ENCODE peak calls at places on chromosomes 4 and X, in five cellular contexts. M is tibial artery; Q is CD8-positive, alpha-beta memory T cell; V is adrenal gland; O is suprapubic skin. F is an unnamed sample.

GRCh38 chrX:130158311-130158710 is 7.3 kb downstream of the AIFM1 start:
- DNase-seq in M (no peak), Q (no peak), V (no peak), O (no peak), F (no peak)

GRCh38 chr4:31169851-31170250 is 449.7 kb downstream of the PCDH7 start:
- DNase-seq in M (no peak), Q (no peak), V (no peak), O (no peak), F (peak)

GRCh38 chrX:56288607-56289006 is 56.5 kb downstream of the KLF8 start:
- DNase-seq in M (no peak), Q (no peak), V (no peak), O (no peak), F (no peak)

GRCh38 chrX:129833153-129834004 is 10.3 kb downstream of the ZDHHC9 start:
- DNase-seq in M (no peak), Q (no peak), V (no peak), O (no peak), F (no peak)

GRCh38 chr4:189092596-189092995 is 848.1 kb upstream of the FRG1 start:
- DNase-seq in M (no peak), Q (no peak), V (no peak), O (no peak), F (no peak)

GRCh38 chrX:15947648-15948317 is 93.2 kb upstream of the AP1S2 start:
- DNase-seq in M (no peak), Q (no peak), V (no peak), O (no peak), F (peak)

GRCh38 chrX:153473126-153473525 is 2.8 kb upstream of the HAUS7 start:
- DNase-seq in M (no peak), Q (no peak), V (no peak), O (no peak), F (no peak)

GRCh38 chr4:71446479-71447081 is 107.8 kb downstream of the SLC4A4 start:
- DNase-seq in M (no peak), Q (no peak), V (no peak), O (no peak), F (no peak)

GRCh38 chr4:19623866-19624265 is 627.8 kb upstream of the SLIT2 start:
- DNase-seq in M (no peak), Q (no peak), V (no peak), O (no peak), F (no peak)

GRCh38 chr4:169791527-169792156 is 33.9 kb upstream of the HPF1 start:
- DNase-seq in M (no peak), Q (no peak), V (peak), O (peak), F (peak)

GRCh38 chr4:69907151-69907550 is 23.7 kb upstream of the CSN1S1 start:
- DNase-seq in M (no peak), Q (no peak), V (no peak), O (no peak), F (no peak)

GRCh38 chr4:99473131-99473530 is 37.7 kb upstream of the C4orf17 start:
- DNase-seq in M (no peak), Q (no peak), V (no peak), O (no peak), F (no peak)

GRCh38 chrX:17415242-17415815 is 40.3 kb downstream of the NHS start:
- DNase-seq in M (no peak), Q (no peak), V (no peak), O (no peak), F (no peak)

GRCh38 chrX:118523920-118524319 is 28.3 kb downstream of the DOCK11 start:
- DNase-seq in M (no peak), Q (peak), V (no peak), O (no peak), F (no peak)

GRCh38 chr4:73674451-73674919 is 54.2 kb upstream of the RASSF6 start:
- DNase-seq in M (no peak), Q (no peak), V (peak), O (no peak), F (no peak)

GRCh38 chr4:1371151-1371830 is 24.3 kb downstream of the UVSSA start:
- DNase-seq in M (peak), Q (peak), V (no peak), O (peak), F (no peak)

GRCh38 chrX:96181571-96181970 is 503.1 kb upstream of the DIAPH2 start:
- DNase-seq in M (no peak), Q (no peak), V (no peak), O (no peak), F (no peak)

GRCh38 chr4:28391877-28392276 is 1531.2 kb downstream of the STIM2 start:
- DNase-seq in M (no peak), Q (no peak), V (no peak), O (no peak), F (no peak)

GRCh38 chr4:174212061-174212460 is 71.4 kb downstream of the FBXO8 start:
- DNase-seq in M (no peak), Q (no peak), V (no peak), O (no peak), F (no peak)

GRCh38 chrX:45711231-45711630 is 510.6 kb upstream of the DIPK2B start:
- DNase-seq in M (no peak), Q (no peak), V (no peak), O (no peak), F (no peak)
- H3K27ac ChIP-seq in M (no peak), Q (no peak), V (no peak), O (no peak), F (no peak)

DNA sequence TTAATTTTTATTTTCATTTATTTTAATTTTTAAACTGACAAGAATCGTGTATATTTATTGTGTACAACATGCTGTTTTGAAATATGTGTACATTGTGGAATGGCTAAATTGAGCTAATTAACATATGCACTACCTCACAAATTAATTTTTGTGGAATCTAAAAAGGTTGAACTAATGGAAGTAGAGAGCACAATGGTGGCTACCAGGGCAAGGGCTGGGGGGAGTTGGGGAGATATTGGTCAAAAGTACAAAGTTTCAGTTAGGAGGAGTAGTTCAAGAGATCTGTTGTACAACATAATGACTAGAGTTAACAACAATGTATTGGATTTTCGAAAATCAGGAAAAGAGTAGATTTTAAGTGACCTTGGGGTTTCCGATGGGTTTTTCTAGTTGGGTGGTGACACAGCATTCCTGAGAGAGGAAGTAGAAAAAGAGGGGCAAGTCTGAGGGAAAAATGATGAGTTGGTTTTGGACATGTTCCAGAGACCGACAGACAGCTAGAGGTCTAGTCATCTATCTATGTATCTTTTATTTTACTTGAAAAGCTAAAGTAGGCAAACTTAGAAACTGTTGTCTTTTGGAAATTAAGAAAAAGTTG is 23.2 kb downstream of the APOO start:
- DNase-seq in M (no peak), Q (no peak), V (no peak), O (no peak), F (no peak)
- H3K27ac ChIP-seq in M (no peak), Q (no peak), V (peak), O (no peak), F (no peak)

GRCh38 chrX:23656684-23657083 is 10.6 kb upstream of the PRDX4 start:
- DNase-seq in M (no peak), Q (no peak), V (peak), O (no peak), F (no peak)

GRCh38 chrX:23661671-23662070 is 5.6 kb upstream of the PRDX4 start:
- DNase-seq in M (no peak), Q (no peak), V (no peak), O (no peak), F (peak)

GRCh38 chrX:23662187-23662586 is 5.1 kb upstream of the PRDX4 start:
- DNase-seq in M (no peak), Q (no peak), V (no peak), O (no peak), F (no peak)

GRCh38 chrX:23660766-23661132 is 6.5 kb upstream of the PRDX4 start:
- DNase-seq in M (no peak), Q (no peak), V (no peak), O (no peak), F (no peak)

DNA sequence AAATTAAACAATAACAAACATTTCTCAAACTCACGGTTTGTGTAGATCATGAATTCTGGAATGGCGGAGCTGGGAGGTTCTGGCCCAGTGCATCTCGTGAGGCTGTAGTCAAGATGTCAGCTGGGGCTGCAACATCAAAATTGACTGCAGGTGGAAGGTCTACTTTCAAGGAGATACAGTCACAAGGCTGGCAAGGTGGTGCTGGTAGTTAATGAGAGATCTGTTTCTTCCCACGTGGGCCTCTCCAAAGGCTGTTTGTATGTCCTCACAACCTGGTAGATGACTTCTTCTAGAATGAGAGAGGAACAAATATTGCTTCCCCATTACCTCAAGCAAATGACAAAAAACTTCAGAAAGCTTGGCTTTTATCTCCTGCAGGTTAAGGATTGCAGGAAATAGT is 8.0 kb upstream of the PRDX4 start:
- DNase-seq in M (no peak), Q (no peak), V (no peak), O (no peak), F (no peak)
- H3K27ac ChIP-seq in M (no peak), Q (no peak), V (no peak), O (no peak), F (no peak)

DNA sequence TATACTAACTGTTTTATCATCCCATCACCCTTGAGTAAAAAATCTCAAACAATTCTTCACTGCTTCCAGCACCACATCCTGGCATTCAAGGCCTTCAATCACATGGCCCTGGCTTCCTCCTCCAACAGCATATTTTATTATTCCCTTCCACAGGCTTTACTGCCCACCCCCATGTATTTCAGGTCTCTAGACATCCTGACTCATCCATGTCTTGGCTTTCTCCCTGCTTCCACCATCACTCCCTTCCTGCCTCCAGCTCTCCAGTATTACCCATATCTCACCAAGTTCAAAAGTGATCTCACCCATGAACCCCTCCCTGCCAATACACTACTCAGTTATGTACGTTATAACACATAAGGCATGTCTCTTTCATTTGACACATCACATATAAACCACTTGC is 34.7 kb upstream of the PLAC1 start:
- DNase-seq in M (no peak), Q (no peak), V (no peak), O (no peak), F (no peak)
- H3K27ac ChIP-seq in M (no peak), Q (no peak), V (no peak), O (no peak), F (no peak)

DNA sequence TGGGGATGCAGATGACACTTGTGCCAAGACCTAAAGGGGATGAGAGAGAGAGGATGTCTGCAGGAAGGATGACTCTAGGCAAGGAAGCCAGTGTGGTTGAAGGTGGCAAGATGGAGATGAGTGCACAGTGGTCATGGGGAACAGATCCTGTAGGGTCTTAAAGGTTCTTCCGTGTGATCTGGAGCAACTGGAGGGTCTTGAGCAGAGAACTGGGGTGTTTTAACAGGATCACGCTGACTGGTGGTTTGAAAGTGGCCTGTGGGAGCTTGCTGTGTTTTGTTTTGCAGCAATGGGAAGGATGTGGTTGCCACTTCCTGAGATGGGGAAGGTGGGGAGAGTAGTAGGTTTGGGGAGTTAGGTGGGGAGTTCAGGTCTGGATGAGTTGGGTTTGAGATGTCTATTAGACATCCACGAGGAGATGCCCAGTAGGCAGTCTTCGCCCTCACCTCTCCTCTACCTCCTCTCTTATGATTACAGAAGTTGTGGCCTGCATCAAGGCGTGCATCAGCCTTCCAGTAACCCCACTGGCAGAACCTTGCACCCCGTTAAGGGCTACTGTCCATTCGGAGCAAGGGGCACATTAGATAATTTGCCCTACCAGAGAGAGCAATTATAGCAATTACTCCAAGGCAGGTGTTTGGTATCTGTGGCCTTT is 1.4 kb upstream of the STBD1 start:
- DNase-seq in M (no peak), Q (no peak), V (no peak), O (no peak), F (no peak)
- H3K27ac ChIP-seq in M (peak), Q (peak), V (no peak), O (no peak), F (no peak)

GRCh38 chrX:53263597-53264094 is 17.7 kb downstream of the IQSEC2 start:
- DNase-seq in M (no peak), Q (no peak), V (peak), O (no peak), F (no peak)
- H3K27ac ChIP-seq in M (no peak), Q (no peak), V (peak), O (no peak), F (no peak)